ENCODE peak calls at places on chromosomes 1 and 21, in six cellular contexts. V, C, K, X, R and L are unnamed samples. For H3K4me1, the result is how much of the 10 kb centered on the place peaks cover.

GRCh38 chr1:181113061-181113695 is 24.7 kb downstream of the IER5 start:
- DNase-seq in V (no peak), C (peak), K (peak), X (no peak), R (peak), L (no peak)

GRCh38 chr21:34988139-34988538 is 61.0 kb downstream of the RUNX1 start:
- DNase-seq in V (no peak), C (no peak), K (no peak), X (no peak), R (no peak), L (no peak)

GRCh38 chr1:201954263-201955008 is 867 bp upstream of the TIMM17A start:
- DNase-seq in V (no peak), C (no peak), K (peak), X (no peak), R (peak), L (no peak)

GRCh38 chr1:58649555-58649954 is 50.3 kb downstream of the MYSM1 start:
- DNase-seq in V (no peak), C (no peak), K (no peak), X (no peak), R (no peak), L (no peak)

GRCh38 chr1:83882906-83883305 is 116.0 kb downstream of the TTLL7 start:
- DNase-seq in V (peak), C (peak), K (peak), X (no peak), R (peak), L (no peak)

GRCh38 chr21:36441715-36442114 is 38.2 kb downstream of the CLDN14 start:
- DNase-seq in V (no peak), C (no peak), K (no peak), X (no peak), R (no peak), L (no peak)

GRCh38 chr1:32894681-32895080 is 6.5 kb downstream of the TMEM54 start:
- DNase-seq in V (no peak), C (no peak), K (no peak), X (no peak), R (no peak), L (no peak)

GRCh38 chr21:29025328-29025713 is 853 bp downstream of the USP16 start:
- DNase-seq in V (no peak), C (peak), K (peak), X (no peak), R (peak), L (no peak)

GRCh38 chr1:27935721-27936120 is 921 bp downstream of the SMPDL3B start:
- DNase-seq in V (no peak), C (no peak), K (no peak), X (no peak), R (no peak), L (no peak)

GRCh38 chr1:24415910-24416665 is 486 bp downstream of the NIPAL3 start:
- DNase-seq in V (no peak), C (peak), K (peak), X (no peak), R (peak), L (no peak)

GRCh38 chr1:93000291-93000690 is 39.0 kb upstream of the DIPK1A start:
- DNase-seq in V (peak), C (no peak), K (no peak), X (peak), R (no peak), L (no peak)

GRCh38 chr1:41618066-41618825 is 133.8 kb upstream of the EDN2 start:
- DNase-seq in V (no peak), C (peak), K (no peak), X (no peak), R (no peak), L (no peak)

GRCh38 chr1:48644190-48644930 is 132.3 kb downstream of the BEND5 start:
- DNase-seq in V (no peak), C (no peak), K (no peak), X (no peak), R (no peak), L (peak)

GRCh38 chr1:202067188-202067977 is 55.3 kb upstream of the GPR37L1 start:
- DNase-seq in V (no peak), C (no peak), K (no peak), X (no peak), R (peak), L (no peak)

GRCh38 chr1:5746611-5747427 is 245.4 kb downstream of the NPHP4 start:
- DNase-seq in V (no peak), C (no peak), K (no peak), X (peak), R (no peak), L (no peak)

GRCh38 chr1:223556414-223557124 is 108.9 kb downstream of the CAPN8 start:
- DNase-seq in V (peak), C (peak), K (no peak), X (peak), R (peak), L (peak)

GRCh38 chr1:175514309-175515001 is 228.9 kb downstream of the TNR start:
- DNase-seq in V (no peak), C (no peak), K (peak), X (no peak), R (no peak), L (no peak)

GRCh38 chr1:7962011-7962335 is 462 bp downstream of the PARK7 start:
- DNase-seq in V (no peak), C (no peak), K (peak), X (no peak), R (no peak), L (no peak)

GRCh38 chr21:42652527-42653491 is 612 bp upstream of the PDE9A start:
- DNase-seq in V (peak), C (peak), K (peak), X (peak), R (peak), L (peak)

DNA sequence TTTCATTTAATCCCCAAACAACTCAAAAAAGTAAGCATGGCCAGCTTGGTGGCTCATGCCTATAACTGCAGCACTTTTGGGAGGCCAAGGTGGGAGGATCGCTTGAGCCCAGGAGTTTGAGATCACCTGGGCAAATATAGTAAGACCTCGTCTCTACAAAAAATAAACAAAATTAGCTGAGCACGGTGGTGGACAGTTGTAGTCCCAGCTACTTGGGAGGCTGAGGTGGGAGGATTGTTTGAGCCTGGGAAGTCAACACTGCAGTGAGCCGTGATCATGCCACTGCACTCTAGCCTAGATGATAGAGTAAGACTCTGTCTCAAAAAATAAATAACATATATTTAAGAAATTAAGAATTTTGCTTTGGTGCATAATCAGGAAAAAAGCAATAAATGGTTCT is 6.1 kb upstream of the AKR1A1 start:
- DNase-seq in V (no peak), C (no peak), K (no peak), X (no peak), R (no peak), L (no peak)
- H3K4me1 ChIP-seq in V (under half), C (under half), K (under half), X (under half), R (under half), L (under half)

GRCh38 chr1:11999236-11999635 is 19.0 kb downstream of the MFN2 start:
- DNase-seq in V (no peak), C (no peak), K (no peak), X (no peak), R (peak), L (no peak)
- H3K23ac ChIP-seq in V (no peak), C (no peak), K (no peak), X (no peak), R (no peak), L (no peak)

GRCh38 chr1:91830242-91831131 is 55.5 kb downstream of the TGFBR3 start:
- DNase-seq in V (no peak), C (peak), K (peak), X (no peak), R (peak), L (no peak)

GRCh38 chr1:91828583-91829281 is 57.2 kb downstream of the TGFBR3 start:
- DNase-seq in V (no peak), C (no peak), K (no peak), X (no peak), R (peak), L (no peak)

GRCh38 chr1:91828007-91828321 is 58.0 kb downstream of the TGFBR3 start:
- DNase-seq in V (no peak), C (no peak), K (no peak), X (no peak), R (no peak), L (no peak)

GRCh38 chr1:91829293-91830153 is 56.4 kb downstream of the TGFBR3 start:
- DNase-seq in V (no peak), C (no peak), K (no peak), X (no peak), R (no peak), L (no peak)

GRCh38 chr1:91831132-91831930 is 54.6 kb downstream of the TGFBR3 start:
- DNase-seq in V (no peak), C (peak), K (peak), X (no peak), R (no peak), L (no peak)
- H3K14ac ChIP-seq in V (no peak), C (peak), K (no peak), X (no peak), R (no peak), L (no peak)

GRCh38 chr1:153958111-153958960 is at the start of gene CRTC2:
- DNase-seq in V (peak), C (peak), K (peak), X (peak), R (peak), L (peak)

GRCh38 chr1:153960206-153960605 is 1.8 kb upstream of the CRTC2 start:
- DNase-seq in V (no peak), C (no peak), K (no peak), X (no peak), R (no peak), L (no peak)

GRCh38 chr1:153959454-153959853 is 1.0 kb upstream of the CRTC2 start:
- DNase-seq in V (no peak), C (no peak), K (no peak), X (no peak), R (no peak), L (no peak)

GRCh38 chr1:153957744-153958110 is 685 bp downstream of the CRTC2 start:
- DNase-seq in V (peak), C (no peak), K (peak), X (no peak), R (peak), L (no peak)

GRCh38 chr1:153958961-153959260 is 499 bp upstream of the CRTC2 start:
- DNase-seq in V (no peak), C (no peak), K (no peak), X (no peak), R (peak), L (no peak)
- H3K4me1 ChIP-seq in V (under half), C (under half), K (under half), X (under half), R (under half), L (under half)

DNA sequence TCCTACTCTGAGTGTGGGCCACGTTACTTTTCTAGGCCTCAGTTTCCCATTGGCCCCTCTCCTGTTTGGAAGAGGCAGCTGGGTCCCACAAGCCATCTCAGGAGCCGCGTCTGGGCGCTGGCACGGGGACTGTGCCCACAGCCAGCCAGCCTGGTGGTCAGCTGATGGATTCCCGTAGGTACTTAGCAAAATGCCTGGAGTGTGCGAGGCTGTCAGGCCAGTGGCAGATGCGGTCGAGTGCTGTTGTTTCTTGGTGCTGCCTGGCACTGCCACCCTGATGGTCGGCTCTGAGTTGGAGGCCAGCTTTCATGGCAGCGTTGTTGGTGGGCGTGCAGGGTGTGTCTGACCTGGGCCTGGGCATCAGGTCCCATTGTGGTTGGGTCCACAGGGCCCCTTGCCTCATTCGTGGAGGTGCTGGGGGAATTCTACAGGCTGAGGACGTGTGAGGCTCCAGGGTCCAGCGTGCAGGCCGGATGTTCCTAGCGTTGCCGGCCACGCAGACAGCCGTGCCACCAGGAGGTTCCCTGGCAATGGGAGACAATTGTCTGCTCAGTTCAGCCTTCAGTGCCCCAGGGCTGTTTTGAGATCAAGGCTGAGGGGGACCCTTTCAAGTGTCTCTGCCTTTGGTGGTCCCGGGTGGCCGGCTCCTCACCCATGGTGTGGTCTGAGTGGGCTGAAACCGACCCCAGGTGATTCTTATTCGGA is 20.9 kb downstream of the SKI start:
- DNase-seq in V (peak), C (no peak), K (no peak), X (no peak), R (no peak), L (no peak)
- H3K23ac ChIP-seq in V (no peak), C (no peak), K (peak), X (no peak), R (no peak), L (peak)

GRCh38 chr1:21508580-21509350 is 458 bp upstream of the ALPL start:
- DNase-seq in V (peak), C (peak), K (peak), X (peak), R (peak), L (peak)

GRCh38 chr1:21510113-21510493 is 880 bp downstream of the ALPL start:
- DNase-seq in V (peak), C (no peak), K (no peak), X (peak), R (no peak), L (peak)

GRCh38 chr1:21509351-21510112 is at the start of gene ALPL:
- DNase-seq in V (no peak), C (no peak), K (no peak), X (peak), R (no peak), L (peak)

GRCh38 chr1:21511579-21512522 is 2.6 kb downstream of the ALPL start:
- DNase-seq in V (no peak), C (peak), K (peak), X (no peak), R (peak), L (no peak)

GRCh38 chr1:21510885-21511578 is 1.8 kb downstream of the ALPL start:
- DNase-seq in V (no peak), C (no peak), K (no peak), X (no peak), R (peak), L (no peak)
- H3K14ac ChIP-seq in V (no peak), C (peak), K (no peak), X (no peak), R (no peak), L (no peak)

GRCh38 chr1:214546886-214547641 is 4.3 kb downstream of the PTPN14 start:
- DNase-seq in V (no peak), C (no peak), K (no peak), X (no peak), R (peak), L (no peak)

GRCh38 chr1:214547747-214548146 is 3.7 kb downstream of the PTPN14 start:
- DNase-seq in V (no peak), C (no peak), K (no peak), X (no peak), R (no peak), L (no peak)

GRCh38 chr1:214544791-214545190 is 6.6 kb downstream of the PTPN14 start:
- DNase-seq in V (no peak), C (no peak), K (no peak), X (no peak), R (no peak), L (no peak)

GRCh38 chr1:214546076-214546475 is 5.3 kb downstream of the PTPN14 start:
- DNase-seq in V (no peak), C (no peak), K (no peak), X (no peak), R (no peak), L (no peak)

DNA sequence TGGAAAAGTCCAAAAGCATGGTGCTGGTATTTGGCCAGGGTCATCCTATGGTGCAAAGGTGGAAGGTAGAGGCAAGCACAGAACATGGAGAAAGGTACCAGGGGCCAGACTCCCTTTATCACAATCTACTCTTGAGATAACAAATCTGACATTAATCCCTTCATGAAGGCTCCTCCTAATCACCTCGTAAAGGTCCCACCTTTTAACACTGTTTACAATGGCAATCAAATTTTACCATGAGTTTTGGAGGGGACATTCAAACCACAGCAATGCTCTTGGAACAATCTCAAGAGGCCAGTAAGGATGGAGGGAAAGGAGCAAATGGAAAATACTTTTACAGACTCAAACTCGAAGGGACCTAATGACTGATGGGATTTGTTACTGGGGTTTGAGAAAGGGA is 6.1 kb downstream of the PTPN14 start:
- DNase-seq in V (no peak), C (no peak), K (no peak), X (no peak), R (no peak), L (no peak)
- H3K4me1 ChIP-seq in V (under half), C (under half), K (under half), X (under half), R (under half), L (under half)

GRCh38 chr1:36476945-36477344 is 5.8 kb downstream of the CSF3R start:
- DNase-seq in V (no peak), C (no peak), K (no peak), X (no peak), R (no peak), L (no peak)

GRCh38 chr1:36481771-36482723 is 666 bp downstream of the CSF3R start:
- DNase-seq in V (no peak), C (no peak), K (no peak), X (no peak), R (peak), L (no peak)

GRCh38 chr1:36480161-36480560 is 2.6 kb downstream of the CSF3R start:
- DNase-seq in V (no peak), C (no peak), K (no peak), X (no peak), R (no peak), L (no peak)

GRCh38 chr1:36481091-36481490 is 1.6 kb downstream of the CSF3R start:
- DNase-seq in V (no peak), C (no peak), K (no peak), X (no peak), R (no peak), L (no peak)

DNA sequence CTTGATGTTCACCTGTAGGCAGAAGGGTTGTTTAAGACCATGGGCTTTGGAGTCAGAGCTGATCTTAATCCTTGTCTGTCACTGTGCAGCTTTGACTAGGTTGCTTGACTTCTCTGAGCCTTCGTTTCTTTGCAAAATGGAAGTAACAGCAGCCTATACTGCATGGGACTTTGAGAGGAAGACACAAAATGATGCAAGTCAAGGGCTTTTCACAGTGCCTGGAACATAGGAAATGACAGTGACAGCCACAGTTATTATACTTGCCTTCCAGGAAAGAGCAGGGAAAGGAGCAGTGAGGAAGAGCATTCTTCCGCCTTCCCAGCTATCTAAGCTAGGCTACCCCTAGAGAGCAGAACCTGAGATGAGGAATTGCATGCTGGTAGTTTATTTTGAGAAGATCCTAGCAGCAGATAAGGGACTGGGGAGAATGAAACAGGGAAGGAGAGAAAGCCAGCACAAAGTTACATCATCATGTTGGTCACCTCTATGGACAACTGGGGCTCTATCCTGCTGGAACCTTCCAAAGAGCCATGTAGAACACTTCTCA is 3.1 kb downstream of the CSF3R start:
- DNase-seq in V (no peak), C (no peak), K (no peak), X (no peak), R (peak), L (no peak)
- H3K23ac ChIP-seq in V (no peak), C (no peak), K (no peak), X (no peak), R (no peak), L (no peak)